ENCODE peak calls at places on chromosomes 11 and 22, in ten cellular contexts. P, J, I, U, Q, R, N, S, Z and W are unnamed samples.

GRCh38 chr11:4466168-4466891 is 16.1 kb upstream of the OR52K1 start:
- DNase-seq in P (no peak), J (no peak), I (no peak), U (no peak), Q (no peak), R (no peak), N (no peak), S (no peak), Z (no peak), W (no peak)

GRCh38 chr11:106461839-106462545 is 384.5 kb downstream of the AASDHPPT start:
- DNase-seq in P (no peak), J (no peak), I (peak), U (no peak), Q (peak), R (no peak), N (no peak), S (no peak), Z (no peak), W (no peak)

GRCh38 chr11:45651156-45651555 is 14.3 kb downstream of the CHST1 start:
- DNase-seq in P (no peak), J (no peak), I (no peak), U (no peak), Q (no peak), R (no peak), N (no peak), S (no peak), Z (no peak), W (no peak)

GRCh38 chr11:102289510-102290078 is 27.7 kb upstream of the BIRC3 start:
- DNase-seq in P (no peak), J (no peak), I (no peak), U (no peak), Q (peak), R (no peak), N (no peak), S (no peak), Z (no peak), W (peak)

GRCh38 chr11:62974848-62975522 is 9.8 kb downstream of the SLC22A6 start:
- DNase-seq in P (no peak), J (no peak), I (peak), U (no peak), Q (peak), R (no peak), N (peak), S (no peak), Z (no peak), W (no peak)

GRCh38 chr11:14773755-14774154 is 118.3 kb downstream of the CYP2R1 start:
- DNase-seq in P (no peak), J (peak), I (peak), U (no peak), Q (peak), R (no peak), N (no peak), S (no peak), Z (no peak), W (peak)

GRCh38 chr11:75673977-75674582 is 5.2 kb upstream of the MAP6 start:
- DNase-seq in P (no peak), J (no peak), I (peak), U (no peak), Q (peak), R (no peak), N (no peak), S (no peak), Z (no peak), W (no peak)

GRCh38 chr11:102560555-102561011 is 30.0 kb upstream of the MMP7 start:
- DNase-seq in P (peak), J (no peak), I (no peak), U (no peak), Q (peak), R (no peak), N (no peak), S (peak), Z (peak), W (peak)

GRCh38 chr11:44628730-44629361 is 63.4 kb downstream of the CD82 start:
- DNase-seq in P (no peak), J (no peak), I (no peak), U (peak), Q (no peak), R (peak), N (no peak), S (peak), Z (no peak), W (no peak)

GRCh38 chr11:129277216-129277838 is 85.2 kb upstream of the ARHGAP32 start:
- DNase-seq in P (no peak), J (no peak), I (no peak), U (no peak), Q (no peak), R (no peak), N (no peak), S (no peak), Z (no peak), W (peak)

GRCh38 chr11:2806351-2807058 is 79.1 kb downstream of the CDKN1C start:
- DNase-seq in P (no peak), J (no peak), I (no peak), U (peak), Q (no peak), R (peak), N (no peak), S (no peak), Z (no peak), W (no peak)

GRCh38 chr11:11261629-11262028 is 91.4 kb downstream of the CSNK2A3 start:
- DNase-seq in P (no peak), J (no peak), I (no peak), U (no peak), Q (no peak), R (no peak), N (no peak), S (no peak), Z (no peak), W (no peak)

GRCh38 chr11:102494216-102494615 is 36.3 kb downstream of the MMP7 start:
- DNase-seq in P (no peak), J (no peak), I (peak), U (no peak), Q (peak), R (no peak), N (no peak), S (no peak), Z (no peak), W (no peak)

GRCh38 chr11:7592706-7593105 is 78.9 kb downstream of the PPFIBP2 start:
- DNase-seq in P (peak), J (no peak), I (no peak), U (peak), Q (peak), R (no peak), N (no peak), S (no peak), Z (no peak), W (peak)

GRCh38 chr11:93054881-93055280 is 85.4 kb downstream of the MTNR1B start:
- DNase-seq in P (no peak), J (no peak), I (peak), U (no peak), Q (peak), R (no peak), N (no peak), S (no peak), Z (peak), W (peak)

GRCh38 chr22:50020606-50021005 is 8.0 kb upstream of the IL17REL start:
- DNase-seq in P (no peak), J (no peak), I (no peak), U (no peak), Q (no peak), R (no peak), N (no peak), S (no peak), Z (no peak), W (no peak)

GRCh38 chr22:35528967-35529366 is 11.7 kb upstream of the RASD2 start:
- DNase-seq in P (no peak), J (no peak), I (no peak), U (no peak), Q (no peak), R (no peak), N (no peak), S (no peak), Z (no peak), W (no peak)

GRCh38 chr11:3627291-3627690 is 14.5 kb downstream of the ART5 start:
- DNase-seq in P (no peak), J (no peak), I (peak), U (no peak), Q (peak), R (no peak), N (no peak), S (no peak), Z (peak), W (peak)

GRCh38 chr11:2804189-2804588 is 81.4 kb downstream of the CDKN1C start:
- DNase-seq in P (no peak), J (no peak), I (no peak), U (peak), Q (no peak), R (peak), N (no peak), S (no peak), Z (no peak), W (no peak)

GRCh38 chr11:120017582-120017981 is 120.3 kb downstream of the TRIM29 start:
- DNase-seq in P (no peak), J (no peak), I (no peak), U (no peak), Q (no peak), R (no peak), N (no peak), S (no peak), Z (no peak), W (no peak)

GRCh38 chr11:66607126-66607834 is 9.2 kb upstream of the RBM14 start:
- DNase-seq in P (peak), J (no peak), I (peak), U (peak), Q (peak), R (no peak), N (no peak), S (no peak), Z (peak), W (peak)

GRCh38 chr11:65502274-65502851 is 3.5 kb downstream of the MALAT1 start:
- DNase-seq in P (peak), J (no peak), I (peak), U (no peak), Q (peak), R (no peak), N (no peak), S (no peak), Z (no peak), W (peak)

GRCh38 chr22:38317237-38317994 is at the start of gene CSNK1E:
- DNase-seq in P (no peak), J (no peak), I (peak), U (peak), Q (peak), R (peak), N (peak), S (peak), Z (no peak), W (peak)

GRCh38 chr22:42277988-42278776 is 7.7 kb upstream of the TCF20 start:
- DNase-seq in P (peak), J (no peak), I (no peak), U (no peak), Q (peak), R (peak), N (no peak), S (peak), Z (no peak), W (peak)

GRCh38 chr11:19432370-19433163 is 191.8 kb upstream of the E2F8 start:
- DNase-seq in P (no peak), J (no peak), I (no peak), U (no peak), Q (peak), R (no peak), N (no peak), S (peak), Z (peak), W (peak)

GRCh38 chr22:46763051-46763705 is 728 bp downstream of the TBC1D22A start:
- DNase-seq in P (no peak), J (no peak), I (no peak), U (peak), Q (peak), R (no peak), N (no peak), S (peak), Z (no peak), W (peak)

GRCh38 chr22:27046126-27046525 is 388.7 kb downstream of the MIAT start:
- DNase-seq in P (no peak), J (no peak), I (no peak), U (no peak), Q (no peak), R (no peak), N (no peak), S (no peak), Z (no peak), W (no peak)

GRCh38 chr11:44016129-44016528 is 31.7 kb upstream of the ACCSL start:
- DNase-seq in P (no peak), J (no peak), I (peak), U (peak), Q (peak), R (peak), N (no peak), S (no peak), Z (no peak), W (peak)

GRCh38 chr11:34825670-34826383 is 90.4 kb downstream of the APIP start:
- DNase-seq in P (peak), J (no peak), I (no peak), U (no peak), Q (no peak), R (no peak), N (no peak), S (no peak), Z (no peak), W (no peak)